ENCODE peak calls at places on chromosomes 11 and 22, in seven cellular contexts. One of them, this sample, is unnamed.

GRCh38 chr11:92296138-92296515 is 71.5 kb downstream of the FAT3 start:
- DNase-seq in left ventricle myocardium inferior: no peak
- DNase-seq in NB4: no peak
- DNase-seq in IMR-90: peak; percentile 45
- DNase-seq in tibial artery: no peak
- DNase-seq in posterior cingulate gyrus: no peak
- DNase-seq in fibroblast of mammary gland: peak; percentile 25
- DNase-seq in this sample: no peak

GRCh38 chr11:1153951-1154487 is 3.7 kb upstream of the MUC5AC start:
- DNase-seq in posterior cingulate gyrus: no peak
- DNase-seq in NB4: peak; percentile 52
- DNase-seq in fibroblast of mammary gland: peak; percentile 96
- DNase-seq in left ventricle myocardium inferior: no peak
- DNase-seq in tibial artery: peak; percentile 44
- DNase-seq in IMR-90: peak; percentile 97
- DNase-seq in this sample: peak; percentile 79

GRCh38 chr11:77287615-77288273 is 13.7 kb downstream of the GDPD4 start:
- DNase-seq in NB4: no peak
- DNase-seq in left ventricle myocardium inferior: no peak
- DNase-seq in fibroblast of mammary gland: peak; percentile 97
- DNase-seq in tibial artery: no peak
- DNase-seq in IMR-90: peak; percentile 97
- DNase-seq in posterior cingulate gyrus: no peak
- DNase-seq in this sample: no peak

GRCh38 chr11:118338637-118339061 is 3.9 kb downstream of the CD3D start:
- DNase-seq in left ventricle myocardium inferior: no peak
- DNase-seq in fibroblast of mammary gland: no peak
- DNase-seq in NB4: peak; percentile 36
- DNase-seq in tibial artery: no peak
- DNase-seq in IMR-90: no peak
- DNase-seq in posterior cingulate gyrus: no peak
- DNase-seq in this sample: no peak

GRCh38 chr11:9493492-9493891 is 32.7 kb downstream of the ZNF143 start:
- DNase-seq in tibial artery: no peak
- DNase-seq in IMR-90: no peak
- DNase-seq in posterior cingulate gyrus: no peak
- DNase-seq in left ventricle myocardium inferior: no peak
- DNase-seq in fibroblast of mammary gland: peak; percentile 9
- DNase-seq in NB4: peak; percentile 65
- DNase-seq in this sample: no peak

GRCh38 chr11:19868281-19868821 is 155.7 kb downstream of the NAV2 start:
- DNase-seq in IMR-90: peak; percentile 65
- DNase-seq in posterior cingulate gyrus: no peak
- DNase-seq in NB4: peak; percentile 2
- DNase-seq in tibial artery: peak; percentile 40
- DNase-seq in fibroblast of mammary gland: peak; percentile 95
- DNase-seq in left ventricle myocardium inferior: peak; percentile 25
- DNase-seq in this sample: peak; percentile 57

GRCh38 chr22:21042978-21043855 is 2.5 kb upstream of the LRRC74B start:
- DNase-seq in tibial artery: no peak
- DNase-seq in left ventricle myocardium inferior: no peak
- DNase-seq in IMR-90: no peak
- DNase-seq in NB4: peak; percentile 50
- DNase-seq in posterior cingulate gyrus: no peak
- DNase-seq in fibroblast of mammary gland: peak; percentile 15
- DNase-seq in this sample: no peak

GRCh38 chr11:46315033-46315738 is 32.1 kb upstream of the DGKZ start:
- DNase-seq in IMR-90: peak; percentile 71
- DNase-seq in tibial artery: no peak
- DNase-seq in left ventricle myocardium inferior: peak; percentile 60
- DNase-seq in NB4: peak; percentile 78
- DNase-seq in posterior cingulate gyrus: peak; percentile 66
- DNase-seq in fibroblast of mammary gland: peak; percentile 83
- DNase-seq in this sample: peak; percentile 77

GRCh38 chr11:6926208-6927029 is at the start of gene ZNF215:
- DNase-seq in posterior cingulate gyrus: peak; percentile 75
- DNase-seq in NB4: no peak
- DNase-seq in IMR-90: peak; percentile 81
- DNase-seq in left ventricle myocardium inferior: peak; percentile 72
- DNase-seq in tibial artery: peak; percentile 58
- DNase-seq in fibroblast of mammary gland: peak; percentile 85
- DNase-seq in this sample: peak; percentile 87

GRCh38 chr11:121337078-121337477 is 44.5 kb downstream of the SC5D start:
- DNase-seq in fibroblast of mammary gland: no peak
- DNase-seq in tibial artery: no peak
- DNase-seq in IMR-90: no peak
- DNase-seq in posterior cingulate gyrus: no peak
- DNase-seq in NB4: no peak
- DNase-seq in left ventricle myocardium inferior: no peak
- DNase-seq in this sample: no peak

GRCh38 chr11:20599424-20600346 is at the start of gene SLC6A5:
- DNase-seq in NB4: peak; percentile 49
- DNase-seq in posterior cingulate gyrus: no peak
- DNase-seq in IMR-90: peak; percentile 19
- DNase-seq in left ventricle myocardium inferior: peak; percentile 32
- DNase-seq in tibial artery: no peak
- DNase-seq in fibroblast of mammary gland: peak; percentile 36
- DNase-seq in this sample: peak; percentile 43

GRCh38 chr22:36753120-36753802 is 22.7 kb downstream of the IFT27 start:
- DNase-seq in NB4: no peak
- DNase-seq in IMR-90: no peak
- DNase-seq in posterior cingulate gyrus: no peak
- DNase-seq in fibroblast of mammary gland: no peak
- DNase-seq in left ventricle myocardium inferior: no peak
- DNase-seq in tibial artery: no peak
- DNase-seq in this sample: no peak

GRCh38 chr22:22380098-22381030 is 128.2 kb downstream of the ZNF280B start:
- DNase-seq in NB4: peak; percentile 9
- DNase-seq in IMR-90: no peak
- DNase-seq in fibroblast of mammary gland: no peak
- DNase-seq in posterior cingulate gyrus: no peak
- DNase-seq in tibial artery: no peak
- DNase-seq in left ventricle myocardium inferior: no peak
- DNase-seq in this sample: no peak

GRCh38 chr11:96134622-96135021 is 208.4 kb downstream of the MAML2 start:
- DNase-seq in fibroblast of mammary gland: no peak
- DNase-seq in posterior cingulate gyrus: no peak
- DNase-seq in left ventricle myocardium inferior: no peak
- DNase-seq in tibial artery: no peak
- DNase-seq in NB4: peak; percentile 55
- DNase-seq in IMR-90: peak; percentile 44
- DNase-seq in this sample: no peak

GRCh38 chr11:108609681-108610080 is 16.1 kb upstream of the EXPH5 start:
- DNase-seq in left ventricle myocardium inferior: no peak
- DNase-seq in posterior cingulate gyrus: no peak
- DNase-seq in tibial artery: no peak
- DNase-seq in NB4: no peak
- DNase-seq in IMR-90: peak; percentile 35
- DNase-seq in fibroblast of mammary gland: peak; percentile 42
- DNase-seq in this sample: no peak

GRCh38 chr11:19243143-19243542 is 2.4 kb upstream of the E2F8 start:
- DNase-seq in posterior cingulate gyrus: no peak
- DNase-seq in tibial artery: no peak
- DNase-seq in NB4: no peak
- DNase-seq in IMR-90: no peak
- DNase-seq in left ventricle myocardium inferior: no peak
- DNase-seq in fibroblast of mammary gland: no peak
- DNase-seq in this sample: no peak

GRCh38 chr11:65204646-65205601 is 23.2 kb downstream of the CAPN1 start:
- DNase-seq in tibial artery: no peak
- DNase-seq in NB4: peak; percentile 77
- DNase-seq in posterior cingulate gyrus: no peak
- DNase-seq in fibroblast of mammary gland: peak; percentile 27
- DNase-seq in IMR-90: peak; percentile 13
- DNase-seq in left ventricle myocardium inferior: no peak
- DNase-seq in this sample: no peak

GRCh38 chr11:71154406-71154805 is 98.0 kb downstream of the SHANK2 start:
- DNase-seq in IMR-90: no peak
- DNase-seq in tibial artery: peak; percentile 0
- DNase-seq in fibroblast of mammary gland: no peak
- DNase-seq in left ventricle myocardium inferior: no peak
- DNase-seq in NB4: no peak
- DNase-seq in posterior cingulate gyrus: no peak
- DNase-seq in this sample: no peak

GRCh38 chr11:115201121-115201792 is 303.0 kb downstream of the CADM1 start:
- DNase-seq in left ventricle myocardium inferior: no peak
- DNase-seq in NB4: no peak
- DNase-seq in fibroblast of mammary gland: peak; percentile 0
- DNase-seq in IMR-90: peak; percentile 89
- DNase-seq in posterior cingulate gyrus: no peak
- DNase-seq in tibial artery: no peak
- DNase-seq in this sample: no peak

This sample was measured in left cardiac atrium.